ENCODE peak calls at places on chromosomes 11 and 22, in six cellular contexts. One of them, this sample, is unnamed.

GRCh38 chr11:72154816-72155215 is 19.3 kb downstream of the FOLR3 start:
- DNase-seq in hepatocyte: no peak
- DNase-seq in thoracic aorta: no peak
- DNase-seq in psoas muscle: no peak
- DNase-seq in A549: no peak
- DNase-seq in ovary: no peak
- DNase-seq in this sample: no peak

GRCh38 chr11:117621226-117621625 is 175.8 kb downstream of the DSCAML1 start:
- DNase-seq in hepatocyte: no peak
- DNase-seq in thoracic aorta: no peak
- DNase-seq in psoas muscle: no peak
- DNase-seq in A549: peak
- DNase-seq in ovary: no peak
- DNase-seq in this sample: no peak

GRCh38 chr11:124879229-124879998 is 14.2 kb downstream of the ROBO3 start:
- DNase-seq in hepatocyte: no peak
- DNase-seq in thoracic aorta: no peak
- DNase-seq in psoas muscle: no peak
- DNase-seq in A549: no peak
- DNase-seq in ovary: no peak
- DNase-seq in this sample: no peak

GRCh38 chr11:109237636-109238035 is 184.4 kb upstream of the C11orf87 start:
- DNase-seq in hepatocyte: no peak
- DNase-seq in thoracic aorta: no peak
- DNase-seq in psoas muscle: no peak
- DNase-seq in A549: no peak
- DNase-seq in ovary: no peak
- DNase-seq in this sample: no peak

GRCh38 chr11:118605116-118605867 is 2.1 kb upstream of the PHLDB1 start:
- DNase-seq in hepatocyte: peak
- DNase-seq in thoracic aorta: no peak
- DNase-seq in psoas muscle: peak
- DNase-seq in A549: no peak
- DNase-seq in ovary: peak
- DNase-seq in this sample: no peak

GRCh38 chr11:34408580-34409172 is 30.1 kb upstream of the CAT start:
- DNase-seq in hepatocyte: no peak
- DNase-seq in thoracic aorta: no peak
- DNase-seq in psoas muscle: no peak
- DNase-seq in A549: no peak
- DNase-seq in ovary: no peak
- DNase-seq in this sample: no peak

GRCh38 chr22:29171721-29172120 is 34.0 kb upstream of the EMID1 start:
- DNase-seq in hepatocyte: no peak
- DNase-seq in thoracic aorta: no peak
- DNase-seq in psoas muscle: no peak
- DNase-seq in A549: no peak
- DNase-seq in ovary: no peak
- DNase-seq in this sample: no peak

GRCh38 chr11:70544774-70545625 is 146.7 kb downstream of the CTTN start:
- DNase-seq in hepatocyte: peak
- DNase-seq in thoracic aorta: no peak
- DNase-seq in psoas muscle: peak
- DNase-seq in A549: peak
- DNase-seq in ovary: no peak
- DNase-seq in this sample: no peak

GRCh38 chr11:65855927-65856363 is 2.0 kb downstream of the CFL1 start:
- DNase-seq in hepatocyte: peak
- DNase-seq in thoracic aorta: no peak
- DNase-seq in psoas muscle: no peak
- DNase-seq in A549: no peak
- DNase-seq in ovary: no peak
- DNase-seq in this sample: no peak

GRCh38 chr11:44573333-44573732 is 7.9 kb downstream of the CD82 start:
- DNase-seq in hepatocyte: no peak
- DNase-seq in thoracic aorta: no peak
- DNase-seq in psoas muscle: no peak
- DNase-seq in A549: no peak
- DNase-seq in ovary: no peak
- DNase-seq in this sample: no peak

GRCh38 chr11:11805228-11805627 is 36.5 kb upstream of the USP47 start:
- DNase-seq in hepatocyte: no peak
- DNase-seq in thoracic aorta: no peak
- DNase-seq in psoas muscle: no peak
- DNase-seq in A549: no peak
- DNase-seq in ovary: no peak
- DNase-seq in this sample: no peak

GRCh38 chr11:68142028-68142412 is 20.8 kb upstream of the CHKA start:
- DNase-seq in hepatocyte: no peak
- DNase-seq in thoracic aorta: no peak
- DNase-seq in psoas muscle: no peak
- DNase-seq in A549: no peak
- DNase-seq in ovary: no peak
- DNase-seq in this sample: peak

GRCh38 chr11:108559340-108559739 is 34.2 kb downstream of the EXPH5 start:
- DNase-seq in hepatocyte: no peak
- DNase-seq in thoracic aorta: no peak
- DNase-seq in psoas muscle: no peak
- DNase-seq in A549: no peak
- DNase-seq in ovary: no peak
- DNase-seq in this sample: no peak

GRCh38 chr11:59263225-59263894 is 50.6 kb upstream of the MPEG1 start:
- DNase-seq in hepatocyte: peak
- DNase-seq in thoracic aorta: no peak
- DNase-seq in psoas muscle: no peak
- DNase-seq in A549: no peak
- DNase-seq in ovary: no peak
- DNase-seq in this sample: no peak

GRCh38 chr11:65900125-65900898 is at the start of gene FOSL1:
- DNase-seq in hepatocyte: peak
- DNase-seq in thoracic aorta: peak
- DNase-seq in psoas muscle: peak
- DNase-seq in A549: peak
- DNase-seq in ovary: peak
- DNase-seq in this sample: peak

GRCh38 chr22:22207845-22208564 is 36.6 kb upstream of the VPREB1 start:
- DNase-seq in hepatocyte: peak
- DNase-seq in thoracic aorta: no peak
- DNase-seq in psoas muscle: peak
- DNase-seq in A549: peak
- DNase-seq in ovary: no peak
- DNase-seq in this sample: no peak

GRCh38 chr11:122634507-122634906 is 21.0 kb upstream of the UBASH3B start:
- DNase-seq in hepatocyte: peak
- DNase-seq in thoracic aorta: no peak
- DNase-seq in psoas muscle: peak
- DNase-seq in A549: no peak
- DNase-seq in ovary: no peak
- DNase-seq in this sample: no peak

GRCh38 chr22:43216738-43217137 is 29.8 kb upstream of the TTLL12 start:
- DNase-seq in hepatocyte: no peak
- DNase-seq in thoracic aorta: no peak
- DNase-seq in psoas muscle: no peak
- DNase-seq in A549: no peak
- DNase-seq in ovary: no peak
- DNase-seq in this sample: no peak

GRCh38 chr22:43244803-43245527 is 58.0 kb upstream of the TTLL12 start:
- DNase-seq in hepatocyte: no peak
- DNase-seq in thoracic aorta: no peak
- DNase-seq in psoas muscle: no peak
- DNase-seq in A549: no peak
- DNase-seq in ovary: no peak
- DNase-seq in this sample: no peak

GRCh38 chr11:8234425-8234821 is 29.3 kb downstream of the LMO1 start:
- DNase-seq in hepatocyte: no peak
- DNase-seq in thoracic aorta: no peak
- DNase-seq in psoas muscle: no peak
- DNase-seq in A549: peak
- DNase-seq in ovary: no peak
- DNase-seq in this sample: no peak

GRCh38 chr11:75275581-75275980 is 35.0 kb downstream of the TPBGL start:
- DNase-seq in hepatocyte: no peak
- DNase-seq in thoracic aorta: no peak
- DNase-seq in psoas muscle: peak
- DNase-seq in A549: no peak
- DNase-seq in ovary: no peak
- DNase-seq in this sample: peak

GRCh38 chr22:48055185-48055584 is 1292.7 kb downstream of the TBC1D22A start:
- DNase-seq in hepatocyte: no peak
- DNase-seq in thoracic aorta: no peak
- DNase-seq in psoas muscle: no peak
- DNase-seq in A549: no peak
- DNase-seq in ovary: no peak
- DNase-seq in this sample: no peak

GRCh38 chr11:57283231-57283990 is 41.3 kb downstream of the TNKS1BP1 start:
- DNase-seq in hepatocyte: no peak
- DNase-seq in thoracic aorta: no peak
- DNase-seq in psoas muscle: no peak
- DNase-seq in A549: no peak
- DNase-seq in ovary: no peak
- DNase-seq in this sample: no peak

GRCh38 chr11:30345644-30346043 is 22.7 kb downstream of the ARL14EP start:
- DNase-seq in hepatocyte: no peak
- DNase-seq in thoracic aorta: no peak
- DNase-seq in psoas muscle: no peak
- DNase-seq in A549: no peak
- DNase-seq in ovary: no peak
- DNase-seq in this sample: no peak

GRCh38 chr11:66467756-66468155 is 1.1 kb downstream of the PELI3 start:
- DNase-seq in hepatocyte: peak
- DNase-seq in thoracic aorta: no peak
- DNase-seq in psoas muscle: peak
- DNase-seq in A549: no peak
- DNase-seq in ovary: no peak
- DNase-seq in this sample: no peak

GRCh38 chr22:35310556-35311550 is 11.2 kb downstream of the TOM1 start:
- DNase-seq in hepatocyte: peak
- DNase-seq in thoracic aorta: no peak
- DNase-seq in psoas muscle: no peak
- DNase-seq in A549: no peak
- DNase-seq in ovary: no peak
- DNase-seq in this sample: no peak

GRCh38 chr11:101456812-101457211 is 127.0 kb downstream of the TRPC6 start:
- DNase-seq in hepatocyte: peak
- DNase-seq in thoracic aorta: no peak
- DNase-seq in psoas muscle: no peak
- DNase-seq in A549: no peak
- DNase-seq in ovary: no peak
- DNase-seq in this sample: no peak

GRCh38 chr11:47264119-47264915 is 5.6 kb upstream of the MADD start:
- DNase-seq in hepatocyte: no peak
- DNase-seq in thoracic aorta: no peak
- DNase-seq in psoas muscle: no peak
- DNase-seq in A549: no peak
- DNase-seq in ovary: no peak
- DNase-seq in this sample: no peak

GRCh38 chr22:33706100-33706499 is 214.2 kb downstream of the LARGE1 start:
- DNase-seq in hepatocyte: no peak
- DNase-seq in thoracic aorta: no peak
- DNase-seq in psoas muscle: no peak
- DNase-seq in A549: no peak
- DNase-seq in ovary: no peak
- DNase-seq in this sample: no peak
- TF ChIP-seq CTCF in hepatocyte: no peak
- TF ChIP-seq CTCF in thoracic aorta: no peak
- TF ChIP-seq CTCF in psoas muscle: no peak
- TF ChIP-seq CTCF in A549: no peak
- TF ChIP-seq CTCF in ovary: no peak
- TF ChIP-seq CTCF in this sample: no peak

GRCh38 chr22:45612451-45612901 is 59.2 kb upstream of the ATXN10 start:
- DNase-seq in hepatocyte: no peak
- DNase-seq in thoracic aorta: peak
- DNase-seq in psoas muscle: peak
- DNase-seq in A549: no peak
- DNase-seq in ovary: peak
- DNase-seq in this sample: no peak
- H3K27ac ChIP-seq in hepatocyte: no peak
- H3K27ac ChIP-seq in thoracic aorta: no peak
- H3K27ac ChIP-seq in psoas muscle: peak
- H3K27ac ChIP-seq in A549: peak
- H3K27ac ChIP-seq in ovary: no peak
- H3K27ac ChIP-seq in this sample: peak

DNA sequence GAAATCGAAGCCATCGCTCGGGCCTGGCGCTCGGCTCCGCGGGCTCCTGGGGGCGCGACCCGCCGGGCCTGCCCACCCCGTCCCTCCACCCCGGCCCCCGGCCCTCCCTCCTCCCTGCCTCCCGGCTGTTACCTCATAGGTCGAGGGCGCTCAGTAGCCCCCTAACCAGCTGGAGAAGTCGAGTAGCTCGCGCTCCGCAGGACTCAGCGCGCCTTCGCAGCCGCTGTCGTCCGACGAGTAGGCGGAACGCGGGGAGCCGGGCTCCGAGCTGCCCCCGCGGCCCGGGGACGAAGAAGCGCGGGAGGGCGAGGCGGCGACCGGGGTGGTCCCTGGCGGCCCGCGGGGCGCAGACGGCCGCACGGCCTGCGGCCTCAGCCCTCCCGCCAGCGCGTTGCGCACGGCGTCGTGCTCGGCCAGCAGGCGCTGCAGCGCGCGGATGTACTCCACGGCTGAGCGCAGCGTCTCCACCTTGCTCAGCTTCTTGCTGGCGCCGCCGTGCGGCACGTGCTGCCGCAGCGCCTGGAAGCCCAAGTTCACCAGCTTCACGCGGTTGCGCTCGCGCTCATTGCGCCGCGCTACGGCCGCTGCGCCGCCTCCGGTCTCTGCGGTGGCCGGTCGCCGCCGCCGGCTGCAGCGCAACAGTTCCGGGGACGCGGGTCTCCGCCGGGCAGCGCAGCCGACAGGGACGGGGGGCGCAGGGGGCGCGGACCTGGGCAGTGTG is 627 bp downstream of the ASCL2 start:
- DNase-seq in hepatocyte: peak
- DNase-seq in thoracic aorta: no peak
- DNase-seq in psoas muscle: peak
- DNase-seq in A549: peak
- DNase-seq in ovary: no peak
- DNase-seq in this sample: peak
- TF ChIP-seq CTCF in hepatocyte: peak
- TF ChIP-seq CTCF in thoracic aorta: no peak
- TF ChIP-seq CTCF in psoas muscle: no peak
- TF ChIP-seq CTCF in A549: peak
- TF ChIP-seq CTCF in ovary: no peak
- TF ChIP-seq CTCF in this sample: no peak

GRCh38 chr11:3626250-3626960 is 15.4 kb downstream of the ART5 start:
- DNase-seq in hepatocyte: no peak
- DNase-seq in thoracic aorta: no peak
- DNase-seq in psoas muscle: peak
- DNase-seq in A549: no peak
- DNase-seq in ovary: no peak
- DNase-seq in this sample: no peak
- H3K27ac ChIP-seq in hepatocyte: peak
- H3K27ac ChIP-seq in thoracic aorta: no peak
- H3K27ac ChIP-seq in psoas muscle: no peak
- H3K27ac ChIP-seq in A549: no peak
- H3K27ac ChIP-seq in ovary: no peak
- H3K27ac ChIP-seq in this sample: no peak

DNA sequence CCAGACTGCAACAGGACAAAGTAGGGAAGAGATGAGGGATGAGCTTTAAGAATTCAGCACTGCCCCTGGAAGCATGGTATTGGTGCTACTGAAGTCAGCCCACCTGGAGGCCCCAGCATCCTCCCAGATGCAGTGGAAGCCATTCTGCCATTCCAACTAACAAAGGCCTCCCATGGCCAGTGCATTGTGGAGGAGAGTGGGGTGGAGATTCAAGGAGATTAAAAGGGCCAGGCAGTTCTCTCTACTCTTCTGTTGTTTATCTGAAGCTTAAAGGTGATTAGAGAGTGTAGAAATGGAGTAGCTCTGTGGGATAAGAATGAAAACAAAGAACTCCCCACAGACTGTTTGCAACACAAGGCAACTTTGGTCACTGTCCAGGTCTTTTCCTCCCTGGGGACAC is 24.1 kb upstream of the TSKU start:
- DNase-seq in hepatocyte: no peak
- DNase-seq in thoracic aorta: no peak
- DNase-seq in psoas muscle: no peak
- DNase-seq in A549: no peak
- DNase-seq in ovary: no peak
- DNase-seq in this sample: no peak
- TF ChIP-seq CTCF in hepatocyte: no peak
- TF ChIP-seq CTCF in thoracic aorta: no peak
- TF ChIP-seq CTCF in psoas muscle: no peak
- TF ChIP-seq CTCF in A549: no peak
- TF ChIP-seq CTCF in ovary: no peak
- TF ChIP-seq CTCF in this sample: no peak